ENCODE peak calls at places on chromosome 4, in four cellular contexts. One of them, this sample, is unnamed.

GRCh38 chr4:68416591-68416990 is 30.7 kb upstream of the TMPRSS11E start:
- DNase-seq in naive thymus-derived CD4-positive, alpha-beta T cell: no peak
- DNase-seq in cardiac muscle cell: no peak
- DNase-seq in CD8-positive, alpha-beta memory T cell: no peak
- DNase-seq in this sample: no peak

GRCh38 chr4:130479020-130479419 is 1383.1 kb downstream of the C4orf33 start:
- DNase-seq in naive thymus-derived CD4-positive, alpha-beta T cell: no peak
- DNase-seq in cardiac muscle cell: no peak
- DNase-seq in CD8-positive, alpha-beta memory T cell: no peak
- DNase-seq in this sample: no peak

GRCh38 chr4:114108869-114109268 is 129.4 kb upstream of the ARSJ start:
- DNase-seq in naive thymus-derived CD4-positive, alpha-beta T cell: no peak
- DNase-seq in cardiac muscle cell: no peak
- DNase-seq in CD8-positive, alpha-beta memory T cell: no peak
- DNase-seq in this sample: no peak

GRCh38 chr4:152680988-152681731 is 1.4 kb upstream of the TMEM154 start:
- DNase-seq in naive thymus-derived CD4-positive, alpha-beta T cell: no peak
- DNase-seq in cardiac muscle cell: no peak
- DNase-seq in CD8-positive, alpha-beta memory T cell: no peak
- DNase-seq in this sample: no peak

GRCh38 chr4:147326581-147326980 is 154.3 kb upstream of the EDNRA start:
- DNase-seq in naive thymus-derived CD4-positive, alpha-beta T cell: no peak
- DNase-seq in cardiac muscle cell: no peak
- DNase-seq in CD8-positive, alpha-beta memory T cell: no peak
- DNase-seq in this sample: no peak

GRCh38 chr4:53478671-53479456 is 101.4 kb downstream of the FIP1L1 start:
- DNase-seq in naive thymus-derived CD4-positive, alpha-beta T cell: no peak
- DNase-seq in cardiac muscle cell: no peak
- DNase-seq in CD8-positive, alpha-beta memory T cell: no peak
- DNase-seq in this sample: no peak

GRCh38 chr4:25448379-25449109 is 71.5 kb downstream of the ANAPC4 start:
- DNase-seq in naive thymus-derived CD4-positive, alpha-beta T cell: no peak
- DNase-seq in cardiac muscle cell: no peak
- DNase-seq in CD8-positive, alpha-beta memory T cell: no peak
- DNase-seq in this sample: no peak

GRCh38 chr4:125317526-125317880 is 2.7 kb downstream of the FAT4 start:
- DNase-seq in naive thymus-derived CD4-positive, alpha-beta T cell: no peak
- DNase-seq in cardiac muscle cell: peak; percentile 49
- DNase-seq in CD8-positive, alpha-beta memory T cell: no peak
- DNase-seq in this sample: no peak

GRCh38 chr4:123547167-123547817 is 150.7 kb downstream of the SPRY1 start:
- DNase-seq in naive thymus-derived CD4-positive, alpha-beta T cell: no peak
- DNase-seq in cardiac muscle cell: peak; percentile 34
- DNase-seq in CD8-positive, alpha-beta memory T cell: no peak
- DNase-seq in this sample: no peak

GRCh38 chr4:77432702-77433101 is 172.9 kb upstream of the CXCL13 start:
- DNase-seq in naive thymus-derived CD4-positive, alpha-beta T cell: no peak
- DNase-seq in cardiac muscle cell: peak; percentile 45
- DNase-seq in CD8-positive, alpha-beta memory T cell: no peak
- DNase-seq in this sample: no peak

GRCh38 chr4:57051524-57051923 is 58.7 kb downstream of the IGFBP7 start:
- DNase-seq in naive thymus-derived CD4-positive, alpha-beta T cell: no peak
- DNase-seq in cardiac muscle cell: no peak
- DNase-seq in CD8-positive, alpha-beta memory T cell: no peak
- DNase-seq in this sample: no peak

GRCh38 chr4:80097395-80098177 is 24.6 kb upstream of the ANTXR2 start:
- DNase-seq in naive thymus-derived CD4-positive, alpha-beta T cell: no peak
- DNase-seq in cardiac muscle cell: no peak
- DNase-seq in CD8-positive, alpha-beta memory T cell: no peak
- DNase-seq in this sample: no peak

GRCh38 chr4:154660052-154660451 is 47.6 kb upstream of the FGG start:
- DNase-seq in naive thymus-derived CD4-positive, alpha-beta T cell: no peak
- DNase-seq in cardiac muscle cell: no peak
- DNase-seq in CD8-positive, alpha-beta memory T cell: no peak
- DNase-seq in this sample: no peak

GRCh38 chr4:34939073-34939472 is 1305.2 kb downstream of the ARAP2 start:
- DNase-seq in naive thymus-derived CD4-positive, alpha-beta T cell: no peak
- DNase-seq in cardiac muscle cell: no peak
- DNase-seq in CD8-positive, alpha-beta memory T cell: no peak
- DNase-seq in this sample: no peak

GRCh38 chr4:181860157-181860556 is 383.0 kb upstream of the TENM3 start:
- DNase-seq in naive thymus-derived CD4-positive, alpha-beta T cell: no peak
- DNase-seq in cardiac muscle cell: peak; percentile 55
- DNase-seq in CD8-positive, alpha-beta memory T cell: no peak
- DNase-seq in this sample: no peak

GRCh38 chr4:14348506-14348905 is 653.8 kb upstream of the CPEB2 start:
- DNase-seq in naive thymus-derived CD4-positive, alpha-beta T cell: no peak
- DNase-seq in cardiac muscle cell: no peak
- DNase-seq in CD8-positive, alpha-beta memory T cell: no peak
- DNase-seq in this sample: no peak

GRCh38 chr4:6327220-6327917 is 57.7 kb downstream of the WFS1 start:
- DNase-seq in naive thymus-derived CD4-positive, alpha-beta T cell: peak; percentile 68
- DNase-seq in cardiac muscle cell: peak; percentile 85
- DNase-seq in CD8-positive, alpha-beta memory T cell: peak; percentile 71
- DNase-seq in this sample: peak; percentile 77

GRCh38 chr4:121938282-121939092 is 13.4 kb downstream of the TRPC3 start:
- DNase-seq in naive thymus-derived CD4-positive, alpha-beta T cell: no peak
- DNase-seq in cardiac muscle cell: no peak
- DNase-seq in CD8-positive, alpha-beta memory T cell: no peak
- DNase-seq in this sample: no peak
- H3K9me3 ChIP-seq in naive thymus-derived CD4-positive, alpha-beta T cell: no peaks in the 10 kb centered on the region
- H3K9me3 ChIP-seq in cardiac muscle cell: no peaks in the 10 kb centered on the region
- H3K9me3 ChIP-seq in CD8-positive, alpha-beta memory T cell: no peaks in the 10 kb centered on the region
- H3K9me3 ChIP-seq in this sample: no peaks in the 10 kb centered on the region

DNA sequence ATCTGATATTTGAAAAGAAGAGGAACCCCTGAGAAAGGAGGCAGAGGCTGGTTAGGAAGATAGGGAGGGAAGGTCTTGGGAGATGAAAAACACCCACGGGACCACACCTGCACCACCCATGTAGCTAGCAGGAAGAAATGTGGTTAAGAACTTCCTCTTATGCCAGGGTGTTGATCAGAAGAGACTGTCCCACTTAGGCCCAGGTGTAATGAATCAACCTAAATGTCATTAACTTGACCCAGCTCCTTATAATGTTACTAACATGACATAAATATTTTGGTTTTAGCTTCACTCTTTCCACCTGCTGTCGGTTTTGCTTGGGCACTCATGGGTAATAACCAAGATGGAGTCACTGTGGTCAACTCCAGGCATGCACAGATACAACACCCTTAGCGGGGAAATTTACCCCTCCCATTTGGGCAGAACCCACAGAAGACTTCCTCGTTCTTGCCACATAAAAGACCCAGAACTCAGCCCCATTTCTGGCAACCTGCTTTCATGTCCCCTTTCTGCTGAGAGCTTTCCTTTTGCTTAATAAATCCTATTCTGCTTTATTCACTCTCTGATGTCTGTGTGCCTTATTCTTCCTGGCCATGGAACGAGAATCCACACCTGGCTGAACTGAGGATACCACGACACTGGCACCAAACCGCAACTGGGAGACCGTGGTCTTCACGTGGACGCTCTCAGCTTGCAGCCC is 46.8 kb downstream of the ZNF141 start:
- DNase-seq in naive thymus-derived CD4-positive, alpha-beta T cell: no peak
- DNase-seq in cardiac muscle cell: no peak
- DNase-seq in CD8-positive, alpha-beta memory T cell: no peak
- DNase-seq in this sample: no peak
- H3K9me3 ChIP-seq in naive thymus-derived CD4-positive, alpha-beta T cell: peaks cover 97% of the 10 kb centered on the region
- H3K9me3 ChIP-seq in cardiac muscle cell: peaks cover 5% of the 10 kb centered on the region
- H3K9me3 ChIP-seq in CD8-positive, alpha-beta memory T cell: peaks cover 46% of the 10 kb centered on the region
- H3K9me3 ChIP-seq in this sample: peaks cover 26% of the 10 kb centered on the region

GRCh38 chr4:142656178-142656577 is 189.9 kb downstream of the INPP4B start:
- DNase-seq in naive thymus-derived CD4-positive, alpha-beta T cell: peak; percentile 21
- DNase-seq in cardiac muscle cell: peak; percentile 6
- DNase-seq in CD8-positive, alpha-beta memory T cell: no peak
- DNase-seq in this sample: peak; percentile 5
- H3K9me3 ChIP-seq in naive thymus-derived CD4-positive, alpha-beta T cell: peaks cover 70% of the 10 kb centered on the region
- H3K9me3 ChIP-seq in cardiac muscle cell: no peaks in the 10 kb centered on the region
- H3K9me3 ChIP-seq in CD8-positive, alpha-beta memory T cell: peaks cover 45% of the 10 kb centered on the region
- H3K9me3 ChIP-seq in this sample: peaks cover 20% of the 10 kb centered on the region

GRCh38 chr4:38387819-38388218 is 276.2 kb upstream of the KLF3 start:
- DNase-seq in naive thymus-derived CD4-positive, alpha-beta T cell: no peak
- DNase-seq in cardiac muscle cell: no peak
- DNase-seq in CD8-positive, alpha-beta memory T cell: no peak
- DNase-seq in this sample: no peak

GRCh38 chr4:38392223-38392855 is 271.7 kb upstream of the KLF3 start:
- DNase-seq in naive thymus-derived CD4-positive, alpha-beta T cell: no peak
- DNase-seq in cardiac muscle cell: no peak
- DNase-seq in CD8-positive, alpha-beta memory T cell: no peak
- DNase-seq in this sample: no peak

GRCh38 chr4:38386654-38387188 is 277.3 kb upstream of the KLF3 start:
- DNase-seq in naive thymus-derived CD4-positive, alpha-beta T cell: no peak
- DNase-seq in cardiac muscle cell: no peak
- DNase-seq in CD8-positive, alpha-beta memory T cell: no peak
- DNase-seq in this sample: no peak

GRCh38 chr4:38387348-38387747 is 276.7 kb upstream of the KLF3 start:
- DNase-seq in naive thymus-derived CD4-positive, alpha-beta T cell: no peak
- DNase-seq in cardiac muscle cell: peak; percentile 29
- DNase-seq in CD8-positive, alpha-beta memory T cell: no peak
- DNase-seq in this sample: no peak

GRCh38 chr4:38390962-38391361 is 273.0 kb upstream of the KLF3 start:
- DNase-seq in naive thymus-derived CD4-positive, alpha-beta T cell: no peak
- DNase-seq in cardiac muscle cell: no peak
- DNase-seq in CD8-positive, alpha-beta memory T cell: no peak
- DNase-seq in this sample: no peak
- H3K9me3 ChIP-seq in naive thymus-derived CD4-positive, alpha-beta T cell: peaks cover 12% of the 10 kb centered on the region
- H3K9me3 ChIP-seq in cardiac muscle cell: no peaks in the 10 kb centered on the region
- H3K9me3 ChIP-seq in CD8-positive, alpha-beta memory T cell: no peaks in the 10 kb centered on the region
- H3K9me3 ChIP-seq in this sample: no peaks in the 10 kb centered on the region